ENCODE peak calls at places on chromosomes 1 and 21, in nine cellular contexts. One of them, this sample, is unnamed.

GRCh38 chr1:246537887-246538286 is 28.2 kb downstream of the TFB2M start:
- DNase-seq in GM20000: no peak
- DNase-seq in Caki2: no peak
- DNase-seq in activated CD4-positive, alpha-beta memory T cell treated with anti-CD3 and anti-CD28 coated beads, Interleukin-2, amount 10 ng/mL, durations not matched to agents 7 days and 5 days: no peak
- DNase-seq in activated T-cell treated with anti-CD3 and anti-CD28 coated beads, Interleukin-2, amount 50 U/mL, for 72 hours: no peak
- DNase-seq in aorta: no peak
- DNase-seq in endothelial cell: no peak
- DNase-seq in T-helper 2 cell: no peak
- DNase-seq in hepatic stellate cell: no peak
- DNase-seq in this sample: no peak

GRCh38 chr21:34745557-34746255 is 76.9 kb downstream of the CLIC6 start:
- DNase-seq in aorta: peak; percentile 82
- DNase-seq in hepatic stellate cell: peak; percentile 85
- DNase-seq in activated T-cell treated with anti-CD3 and anti-CD28 coated beads, Interleukin-2, amount 50 U/mL, for 72 hours: peak; percentile 52
- DNase-seq in activated CD4-positive, alpha-beta memory T cell treated with anti-CD3 and anti-CD28 coated beads, Interleukin-2, amount 10 ng/mL, durations not matched to agents 7 days and 5 days: peak; percentile 63
- DNase-seq in Caki2: peak; percentile 87
- DNase-seq in endothelial cell: peak; percentile 76
- DNase-seq in GM20000: peak; percentile 69
- DNase-seq in T-helper 2 cell: peak; percentile 20
- DNase-seq in this sample: peak; percentile 76

GRCh38 chr1:230145953-230146476 is 79.0 kb downstream of the GALNT2 start:
- DNase-seq in Caki2: no peak
- DNase-seq in GM20000: no peak
- DNase-seq in activated T-cell treated with anti-CD3 and anti-CD28 coated beads, Interleukin-2, amount 50 U/mL, for 72 hours: no peak
- DNase-seq in endothelial cell: no peak
- DNase-seq in activated CD4-positive, alpha-beta memory T cell treated with anti-CD3 and anti-CD28 coated beads, Interleukin-2, amount 10 ng/mL, durations not matched to agents 7 days and 5 days: no peak
- DNase-seq in aorta: no peak
- DNase-seq in hepatic stellate cell: no peak
- DNase-seq in T-helper 2 cell: no peak
- DNase-seq in this sample: no peak

GRCh38 chr1:111140680-111140967 is 601 bp downstream of the CEPT1 start:
- DNase-seq in endothelial cell: peak; percentile 54
- DNase-seq in aorta: no peak
- DNase-seq in activated T-cell treated with anti-CD3 and anti-CD28 coated beads, Interleukin-2, amount 50 U/mL, for 72 hours: no peak
- DNase-seq in activated CD4-positive, alpha-beta memory T cell treated with anti-CD3 and anti-CD28 coated beads, Interleukin-2, amount 10 ng/mL, durations not matched to agents 7 days and 5 days: no peak
- DNase-seq in hepatic stellate cell: peak; percentile 73
- DNase-seq in GM20000: no peak
- DNase-seq in T-helper 2 cell: no peak
- DNase-seq in Caki2: no peak
- DNase-seq in this sample: no peak

GRCh38 chr21:23247334-23247733 is 2249.1 kb downstream of the NCAM2 start:
- DNase-seq in T-helper 2 cell: no peak
- DNase-seq in activated CD4-positive, alpha-beta memory T cell treated with anti-CD3 and anti-CD28 coated beads, Interleukin-2, amount 10 ng/mL, durations not matched to agents 7 days and 5 days: no peak
- DNase-seq in GM20000: no peak
- DNase-seq in endothelial cell: no peak
- DNase-seq in hepatic stellate cell: no peak
- DNase-seq in activated T-cell treated with anti-CD3 and anti-CD28 coated beads, Interleukin-2, amount 50 U/mL, for 72 hours: no peak
- DNase-seq in aorta: no peak
- DNase-seq in Caki2: no peak
- DNase-seq in this sample: no peak

GRCh38 chr1:81467433-81467832 is 333.3 kb upstream of the ADGRL2 start:
- DNase-seq in T-helper 2 cell: no peak
- DNase-seq in activated CD4-positive, alpha-beta memory T cell treated with anti-CD3 and anti-CD28 coated beads, Interleukin-2, amount 10 ng/mL, durations not matched to agents 7 days and 5 days: no peak
- DNase-seq in endothelial cell: no peak
- DNase-seq in hepatic stellate cell: no peak
- DNase-seq in Caki2: no peak
- DNase-seq in aorta: no peak
- DNase-seq in GM20000: no peak
- DNase-seq in activated T-cell treated with anti-CD3 and anti-CD28 coated beads, Interleukin-2, amount 50 U/mL, for 72 hours: no peak
- DNase-seq in this sample: no peak

GRCh38 chr1:227943354-227943753 is 4.4 kb downstream of the WNT9A start:
- DNase-seq in Caki2: no peak
- DNase-seq in hepatic stellate cell: no peak
- DNase-seq in activated CD4-positive, alpha-beta memory T cell treated with anti-CD3 and anti-CD28 coated beads, Interleukin-2, amount 10 ng/mL, durations not matched to agents 7 days and 5 days: peak; percentile 9
- DNase-seq in aorta: no peak
- DNase-seq in endothelial cell: no peak
- DNase-seq in T-helper 2 cell: no peak
- DNase-seq in activated T-cell treated with anti-CD3 and anti-CD28 coated beads, Interleukin-2, amount 50 U/mL, for 72 hours: no peak
- DNase-seq in GM20000: no peak
- DNase-seq in this sample: no peak

GRCh38 chr1:59061876-59062275 is 235.0 kb upstream of the FGGY start:
- DNase-seq in GM20000: no peak
- DNase-seq in activated CD4-positive, alpha-beta memory T cell treated with anti-CD3 and anti-CD28 coated beads, Interleukin-2, amount 10 ng/mL, durations not matched to agents 7 days and 5 days: no peak
- DNase-seq in endothelial cell: no peak
- DNase-seq in T-helper 2 cell: no peak
- DNase-seq in aorta: peak; percentile 83
- DNase-seq in activated T-cell treated with anti-CD3 and anti-CD28 coated beads, Interleukin-2, amount 50 U/mL, for 72 hours: no peak
- DNase-seq in hepatic stellate cell: peak; percentile 78
- DNase-seq in Caki2: peak; percentile 12
- DNase-seq in this sample: no peak

GRCh38 chr1:160579216-160579701 is at the start of gene CD84:
- DNase-seq in activated T-cell treated with anti-CD3 and anti-CD28 coated beads, Interleukin-2, amount 50 U/mL, for 72 hours: no peak
- DNase-seq in activated CD4-positive, alpha-beta memory T cell treated with anti-CD3 and anti-CD28 coated beads, Interleukin-2, amount 10 ng/mL, durations not matched to agents 7 days and 5 days: no peak
- DNase-seq in endothelial cell: no peak
- DNase-seq in T-helper 2 cell: no peak
- DNase-seq in GM20000: no peak
- DNase-seq in Caki2: no peak
- DNase-seq in hepatic stellate cell: no peak
- DNase-seq in aorta: no peak
- DNase-seq in this sample: no peak

GRCh38 chr1:47643506-47644215 is 205.8 kb downstream of the FOXD2 start:
- DNase-seq in activated CD4-positive, alpha-beta memory T cell treated with anti-CD3 and anti-CD28 coated beads, Interleukin-2, amount 10 ng/mL, durations not matched to agents 7 days and 5 days: no peak
- DNase-seq in activated T-cell treated with anti-CD3 and anti-CD28 coated beads, Interleukin-2, amount 50 U/mL, for 72 hours: no peak
- DNase-seq in hepatic stellate cell: no peak
- DNase-seq in Caki2: no peak
- DNase-seq in aorta: no peak
- DNase-seq in endothelial cell: no peak
- DNase-seq in T-helper 2 cell: no peak
- DNase-seq in GM20000: no peak
- DNase-seq in this sample: no peak

GRCh38 chr1:17826165-17826488 is 71.0 kb downstream of the ACTL8 start:
- DNase-seq in aorta: peak; percentile 65
- DNase-seq in T-helper 2 cell: no peak
- DNase-seq in endothelial cell: peak; percentile 85
- DNase-seq in Caki2: no peak
- DNase-seq in activated CD4-positive, alpha-beta memory T cell treated with anti-CD3 and anti-CD28 coated beads, Interleukin-2, amount 10 ng/mL, durations not matched to agents 7 days and 5 days: peak; percentile 21
- DNase-seq in GM20000: peak; percentile 45
- DNase-seq in hepatic stellate cell: peak; percentile 77
- DNase-seq in activated T-cell treated with anti-CD3 and anti-CD28 coated beads, Interleukin-2, amount 50 U/mL, for 72 hours: peak; percentile 18
- DNase-seq in this sample: no peak

GRCh38 chr1:7267493-7267892 is 482.2 kb downstream of the CAMTA1 start:
- DNase-seq in activated T-cell treated with anti-CD3 and anti-CD28 coated beads, Interleukin-2, amount 50 U/mL, for 72 hours: no peak
- DNase-seq in aorta: no peak
- DNase-seq in activated CD4-positive, alpha-beta memory T cell treated with anti-CD3 and anti-CD28 coated beads, Interleukin-2, amount 10 ng/mL, durations not matched to agents 7 days and 5 days: no peak
- DNase-seq in endothelial cell: no peak
- DNase-seq in hepatic stellate cell: peak; percentile 54
- DNase-seq in T-helper 2 cell: no peak
- DNase-seq in GM20000: no peak
- DNase-seq in Caki2: peak; percentile 46
- DNase-seq in this sample: no peak

GRCh38 chr21:31180256-31181088 is 142.2 kb upstream of the KRTAP19-8 start:
- DNase-seq in hepatic stellate cell: peak; percentile 21
- DNase-seq in T-helper 2 cell: no peak
- DNase-seq in aorta: no peak
- DNase-seq in Caki2: no peak
- DNase-seq in activated T-cell treated with anti-CD3 and anti-CD28 coated beads, Interleukin-2, amount 50 U/mL, for 72 hours: no peak
- DNase-seq in GM20000: peak; percentile 49
- DNase-seq in endothelial cell: no peak
- DNase-seq in activated CD4-positive, alpha-beta memory T cell treated with anti-CD3 and anti-CD28 coated beads, Interleukin-2, amount 10 ng/mL, durations not matched to agents 7 days and 5 days: no peak
- DNase-seq in this sample: peak; percentile 31

GRCh38 chr1:176745945-176746344 is 283.0 kb downstream of the PAPPA2 start:
- DNase-seq in hepatic stellate cell: no peak
- DNase-seq in activated CD4-positive, alpha-beta memory T cell treated with anti-CD3 and anti-CD28 coated beads, Interleukin-2, amount 10 ng/mL, durations not matched to agents 7 days and 5 days: no peak
- DNase-seq in endothelial cell: no peak
- DNase-seq in T-helper 2 cell: no peak
- DNase-seq in Caki2: peak; percentile 28
- DNase-seq in GM20000: no peak
- DNase-seq in activated T-cell treated with anti-CD3 and anti-CD28 coated beads, Interleukin-2, amount 50 U/mL, for 72 hours: no peak
- DNase-seq in aorta: no peak
- DNase-seq in this sample: no peak

GRCh38 chr1:64087768-64088167 is 115.7 kb upstream of the UBE2U start:
- DNase-seq in activated CD4-positive, alpha-beta memory T cell treated with anti-CD3 and anti-CD28 coated beads, Interleukin-2, amount 10 ng/mL, durations not matched to agents 7 days and 5 days: no peak
- DNase-seq in aorta: no peak
- DNase-seq in Caki2: no peak
- DNase-seq in hepatic stellate cell: peak; percentile 46
- DNase-seq in endothelial cell: no peak
- DNase-seq in GM20000: no peak
- DNase-seq in activated T-cell treated with anti-CD3 and anti-CD28 coated beads, Interleukin-2, amount 50 U/mL, for 72 hours: no peak
- DNase-seq in T-helper 2 cell: no peak
- DNase-seq in this sample: no peak